ENCODE peak calls at places on chromosomes 2 and 18, in ten cellular contexts. C, S, F, M, O, Q, Y, H, P and D are unnamed samples.

GRCh38 chr18:24315170-24315569 is 82.5 kb downstream of the OSBPL1A start:
- DNase-seq in C (no peak), S (no peak), F (peak; percentile 17), M (peak; percentile 83), O (no peak), Q (no peak), Y (no peak), H (no peak), P (no peak), D (no peak)

GRCh38 chr2:39697480-39697879 is 31.8 kb downstream of the TMEM178A start:
- DNase-seq in C (no peak), S (no peak), F (peak; percentile 26), M (peak; percentile 3), O (no peak), Q (no peak), Y (no peak), H (peak; percentile 26), P (peak; percentile 42), D (peak; percentile 76)

GRCh38 chr18:59553273-59553672 is 143.9 kb downstream of the CCBE1 start:
- DNase-seq in C (no peak), S (no peak), F (no peak), M (no peak), O (no peak), Q (no peak), Y (no peak), H (no peak), P (no peak), D (no peak)

GRCh38 chr2:32626591-32627221 is 1.1 kb upstream of the TTC27 start:
- DNase-seq in C (no peak), S (no peak), F (no peak), M (no peak), O (no peak), Q (no peak), Y (no peak), H (no peak), P (no peak), D (no peak)

GRCh38 chr18:10660485-10660884 is 134.7 kb downstream of the NAPG start:
- DNase-seq in C (no peak), S (peak; percentile 49), F (peak; percentile 97), M (peak; percentile 58), O (no peak), Q (peak; percentile 9), Y (no peak), H (no peak), P (no peak), D (peak; percentile 65)

GRCh38 chr2:102520009-102520408 is 47.0 kb downstream of the SLC9A4 start:
- DNase-seq in C (no peak), S (no peak), F (peak; percentile 32), M (peak; percentile 17), O (no peak), Q (peak; percentile 8), Y (no peak), H (no peak), P (peak; percentile 51), D (no peak)

GRCh38 chr2:54570925-54571694 is 115.0 kb downstream of the SPTBN1 start:
- DNase-seq in C (peak; percentile 81), S (peak; percentile 56), F (peak; percentile 88), M (peak; percentile 97), O (no peak), Q (peak; percentile 84), Y (peak; percentile 63), H (peak; percentile 45), P (peak; percentile 61), D (no peak)

GRCh38 chr2:142874293-142874814 is 3.1 kb upstream of the KYNU start:
- DNase-seq in C (no peak), S (peak; percentile 50), F (peak; percentile 97), M (peak; percentile 95), O (peak; percentile 59), Q (no peak), Y (no peak), H (no peak), P (no peak), D (no peak)

GRCh38 chr2:9179572-9180201 is 26.9 kb upstream of the ASAP2 start:
- DNase-seq in C (no peak), S (no peak), F (peak; percentile 87), M (peak; percentile 90), O (no peak), Q (no peak), Y (no peak), H (peak; percentile 45), P (no peak), D (peak; percentile 87)

GRCh38 chr2:241942416-241943208 is 73.1 kb downstream of the RTP5 start:
- DNase-seq in C (no peak), S (no peak), F (no peak), M (no peak), O (no peak), Q (no peak), Y (no peak), H (no peak), P (no peak), D (no peak)

GRCh38 chr2:27891063-27891819 is 712 bp downstream of the BABAM2 start:
- DNase-seq in C (peak; percentile 94), S (peak; percentile 93), F (peak; percentile 90), M (peak; percentile 83), O (peak; percentile 86), Q (peak; percentile 71), Y (peak; percentile 94), H (peak; percentile 60), P (peak; percentile 27), D (peak; percentile 95)

GRCh38 chr2:98696167-98696566 is 34.8 kb downstream of the MGAT4A start:
- DNase-seq in C (no peak), S (no peak), F (no peak), M (no peak), O (no peak), Q (no peak), Y (no peak), H (no peak), P (no peak), D (no peak)

GRCh38 chr2:98693477-98693876 is 37.5 kb downstream of the MGAT4A start:
- DNase-seq in C (peak; percentile 44), S (no peak), F (no peak), M (no peak), O (no peak), Q (no peak), Y (no peak), H (no peak), P (no peak), D (no peak)

GRCh38 chr2:98698896-98699295 is 32.0 kb downstream of the MGAT4A start:
- DNase-seq in C (no peak), S (no peak), F (no peak), M (no peak), O (no peak), Q (no peak), Y (no peak), H (no peak), P (no peak), D (no peak)

GRCh38 chr2:98701230-98701629 is 29.7 kb downstream of the MGAT4A start:
- DNase-seq in C (no peak), S (no peak), F (peak; percentile 26), M (no peak), O (no peak), Q (no peak), Y (no peak), H (no peak), P (no peak), D (no peak)

DNA sequence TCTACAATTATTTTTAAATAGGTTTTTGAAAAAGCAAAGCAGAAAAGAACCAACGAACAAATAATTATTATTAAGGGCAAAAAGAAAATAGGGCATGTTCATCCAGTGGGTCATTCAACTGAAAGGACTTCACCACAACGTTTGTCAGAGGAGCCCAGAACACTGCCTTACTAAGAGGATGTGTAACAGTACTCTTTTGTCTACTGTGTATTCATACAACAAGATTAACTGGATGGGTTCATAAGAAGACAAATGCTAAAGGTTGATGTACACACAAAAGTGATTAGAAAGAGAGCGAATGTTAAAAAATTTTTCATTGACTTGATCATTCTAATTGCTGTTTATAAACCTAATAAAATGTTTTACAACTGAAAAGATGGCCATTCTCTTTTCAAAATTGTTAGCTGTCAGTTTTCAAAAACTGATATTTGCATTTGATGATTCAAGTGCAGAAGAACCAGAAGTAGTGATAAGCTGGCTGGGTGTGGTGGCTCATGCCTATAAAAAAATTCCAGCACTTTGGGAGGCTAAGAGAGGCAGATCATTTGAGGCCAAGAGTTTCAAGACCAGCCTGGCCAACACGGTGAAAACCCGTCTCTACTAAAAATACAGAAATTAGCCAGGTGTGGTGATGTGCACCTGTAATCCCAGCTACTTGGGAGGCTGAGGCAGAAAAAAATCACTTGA is 33.1 kb downstream of the MGAT4A start:
- DNase-seq in C (no peak), S (no peak), F (no peak), M (no peak), O (no peak), Q (no peak), Y (no peak), H (no peak), P (no peak), D (no peak)
- H3K27ac ChIP-seq in C (no peak overlapping the region), S (no peak overlapping the region), F (no peak overlapping the region), M (no peak overlapping the region), O (no peak overlapping the region), Q (no peak overlapping the region), Y (no peak overlapping the region), H (no peak overlapping the region), P (no peak overlapping the region), D (no peak overlapping the region)

DNA sequence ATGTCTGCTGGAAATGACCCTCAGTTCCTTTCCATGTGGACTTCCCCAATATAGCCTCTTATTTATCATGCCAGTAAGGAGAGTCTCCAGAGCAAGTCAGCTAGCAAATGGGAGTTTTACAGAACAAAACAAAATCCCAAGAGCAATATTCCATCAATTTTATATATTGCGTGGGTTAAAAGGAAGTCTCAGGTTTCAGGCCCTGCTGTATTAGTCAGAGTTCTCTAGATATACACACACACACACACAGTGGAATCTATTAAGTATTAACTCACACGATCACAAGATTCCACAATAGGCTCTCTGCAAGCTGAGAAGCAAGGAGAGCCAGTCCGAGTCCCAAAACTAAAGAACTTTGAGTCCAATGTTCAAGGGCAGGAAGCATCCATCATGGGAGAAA is 102.8 kb upstream of the MAP2 start:
- DNase-seq in C (no peak), S (no peak), F (peak; percentile 69), M (peak; percentile 41), O (no peak), Q (no peak), Y (no peak), H (no peak), P (no peak), D (no peak)
- H3K36me3 ChIP-seq in C (no peaks in the 10 kb centered on the region), S (no peaks in the 10 kb centered on the region), F (no peaks in the 10 kb centered on the region), M (no peaks in the 10 kb centered on the region), O (no peaks in the 10 kb centered on the region), Q (no peaks in the 10 kb centered on the region), Y (no peaks in the 10 kb centered on the region), H (no peaks in the 10 kb centered on the region), P (no peaks in the 10 kb centered on the region), D (no peaks in the 10 kb centered on the region)

GRCh38 chr2:113117594-113118262 is 9.7 kb upstream of the IL1RN start:
- DNase-seq in C (no peak), S (no peak), F (peak; percentile 73), M (peak; percentile 65), O (peak; percentile 62), Q (no peak), Y (no peak), H (no peak), P (no peak), D (no peak)
- H3K4me3 ChIP-seq in C (no peak overlapping the region), S (no peak overlapping the region), F (no peak overlapping the region), M (no peak overlapping the region), O (no peak overlapping the region), Q (no peak overlapping the region), Y (no peak overlapping the region), H (no peak overlapping the region), P (no peak overlapping the region), D (no peak overlapping the region)

DNA sequence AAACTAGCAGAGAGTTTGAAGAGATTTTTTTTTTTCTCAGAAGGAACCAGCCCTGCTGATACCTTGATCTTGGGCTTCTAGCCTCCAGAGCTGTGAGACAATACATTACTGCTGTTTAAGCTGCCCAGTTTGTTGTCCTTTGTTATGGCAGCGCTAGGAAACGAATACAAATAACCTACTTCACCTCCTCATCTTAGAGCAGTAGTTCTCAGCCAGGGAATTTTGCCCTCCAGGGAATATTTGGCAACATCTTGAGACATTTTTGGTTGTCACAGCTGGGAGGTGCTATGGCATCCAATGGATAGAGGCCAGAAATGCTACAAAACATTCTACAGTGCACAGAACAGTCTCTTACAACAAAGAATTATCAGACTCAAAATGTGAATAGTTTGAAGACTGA is 43.9 kb upstream of the BCL11A start:
- DNase-seq in C (no peak), S (no peak), F (no peak), M (no peak), O (no peak), Q (no peak), Y (no peak), H (no peak), P (no peak), D (no peak)
- H3K27ac ChIP-seq in C (no peak overlapping the region), S (no peak overlapping the region), F (no peak overlapping the region), M (no peak overlapping the region), O (no peak overlapping the region), Q (no peak overlapping the region), Y (no peak overlapping the region), H (no peak overlapping the region), P (no peak overlapping the region), D (no peak overlapping the region)